ENCODE peak calls at places on chromosomes 6 and 20, in six cellular contexts. R is psoas muscle; G is RWPE1; A is CD8-positive, alpha-beta T cell; B is effector memory CD4-positive, alpha-beta T cell; P is small intestine. Z is an unnamed sample.

GRCh38 chr6:105015482-105015881 is 58.6 kb downstream of the LIN28B start:
- DNase-seq in P (no peak), R (no peak), B (no peak), G (no peak), A (no peak), Z (no peak)

GRCh38 chr20:20759132-20759531 is 46.7 kb upstream of the RALGAPA2 start:
- DNase-seq in A (no peak), R (no peak), B (no peak), G (no peak), P (peak; percentile 93), Z (no peak)

GRCh38 chr6:6923605-6924004 is 184.2 kb upstream of the RREB1 start:
- DNase-seq in B (no peak), P (no peak), R (no peak), G (no peak), A (no peak), Z (no peak)

GRCh38 chr6:166297606-166298005 is 10.6 kb downstream of the PRR18 start:
- DNase-seq in B (no peak), A (no peak), G (no peak), R (no peak), P (no peak), Z (peak; percentile 81)

GRCh38 chr20:34862724-34863123 is 9.9 kb downstream of the GGT7 start:
- DNase-seq in G (no peak), A (no peak), R (no peak), B (no peak), P (no peak), Z (no peak)

GRCh38 chr6:74467533-74468215 is 738.2 kb downstream of the COL12A1 start:
- DNase-seq in G (no peak), R (no peak), A (no peak), B (no peak), P (no peak), Z (no peak)

GRCh38 chr20:43752561-43753301 is 25.9 kb upstream of the GTSF1L start:
- DNase-seq in A (no peak), P (no peak), G (no peak), R (no peak), B (no peak), Z (no peak)

GRCh38 chr20:34859826-34860545 is 12.7 kb downstream of the GGT7 start:
- DNase-seq in G (no peak), R (no peak), P (no peak), B (no peak), A (no peak), Z (no peak)

GRCh38 chr6:15628499-15629131 is 34.2 kb downstream of the DTNBP1 start:
- DNase-seq in A (no peak), P (no peak), G (no peak), B (no peak), R (no peak), Z (no peak)

GRCh38 chr6:111866857-111867256 is 6.4 kb downstream of the FYN start:
- DNase-seq in R (no peak), P (no peak), B (no peak), A (no peak), G (no peak), Z (no peak)

GRCh38 chr6:140201787-140202458 is 827.5 kb upstream of the CITED2 start:
- DNase-seq in A (no peak), B (no peak), R (no peak), G (no peak), P (no peak), Z (no peak)

GRCh38 chr20:47252879-47253307 is 103.6 kb downstream of the ZMYND8 start:
- DNase-seq in P (no peak), G (no peak), A (no peak), R (no peak), B (no peak), Z (peak; percentile 21)

GRCh38 chr6:84556541-84557335 is 207.7 kb downstream of the TBX18 start:
- DNase-seq in G (no peak), R (no peak), P (no peak), B (no peak), A (no peak), Z (no peak)

GRCh38 chr20:7841291-7841966 is 98.8 kb downstream of the HAO1 start:
- DNase-seq in B (no peak), A (no peak), P (no peak), R (peak; percentile 52), G (peak; percentile 87), Z (no peak)

GRCh38 chr6:69780585-69781178 is 16.1 kb downstream of the LMBRD1 start:
- DNase-seq in P (peak; percentile 90), R (no peak), A (no peak), G (peak; percentile 24), B (no peak), Z (no peak)

GRCh38 chr20:23143098-23143497 is 57.0 kb upstream of the CD93 start:
- DNase-seq in P (peak; percentile 35), G (peak; percentile 80), B (no peak), A (no peak), R (peak; percentile 79), Z (no peak)

GRCh38 chr6:119749341-119749740 is 399.8 kb upstream of the MAN1A1 start:
- DNase-seq in G (no peak), A (no peak), B (no peak), P (no peak), R (no peak), Z (no peak)

GRCh38 chr6:64683682-64684081 is 1023.3 kb downstream of the EYS start:
- DNase-seq in B (no peak), R (no peak), G (no peak), A (no peak), P (no peak), Z (no peak)

GRCh38 chr6:4396032-4396431 is 260.7 kb upstream of the ECI2 start:
- DNase-seq in A (no peak), R (no peak), P (no peak), B (no peak), G (no peak), Z (no peak)

GRCh38 chr20:41669708-41670263 is 51.6 kb upstream of the CHD6 start:
- DNase-seq in A (no peak), R (no peak), P (no peak), B (no peak), G (no peak), Z (no peak)

GRCh38 chr20:3687655-3688054 is 5.8 kb upstream of the ADAM33 start:
- DNase-seq in B (no peak), R (no peak), G (peak; percentile 57), P (peak; percentile 54), A (no peak), Z (no peak)

GRCh38 chr6:13760307-13760706 is 48.7 kb upstream of the RANBP9 start:
- DNase-seq in P (no peak), A (no peak), R (no peak), B (no peak), G (no peak), Z (no peak)

GRCh38 chr6:43627008-43627825 is 1.8 kb downstream of the GTPBP2 start:
- DNase-seq in G (peak; percentile 85), B (no peak), R (peak; percentile 69), A (no peak), P (peak; percentile 65), Z (no peak)

GRCh38 chr20:61414455-61414991 is 162.5 kb downstream of the CDH4 start:
- DNase-seq in P (no peak), G (no peak), A (no peak), B (no peak), R (no peak), Z (no peak)

GRCh38 chr6:70059047-70059719 is 192.8 kb downstream of the COL19A1 start:
- DNase-seq in A (no peak), B (no peak), G (no peak), P (no peak), R (no peak), Z (no peak)

DNA sequence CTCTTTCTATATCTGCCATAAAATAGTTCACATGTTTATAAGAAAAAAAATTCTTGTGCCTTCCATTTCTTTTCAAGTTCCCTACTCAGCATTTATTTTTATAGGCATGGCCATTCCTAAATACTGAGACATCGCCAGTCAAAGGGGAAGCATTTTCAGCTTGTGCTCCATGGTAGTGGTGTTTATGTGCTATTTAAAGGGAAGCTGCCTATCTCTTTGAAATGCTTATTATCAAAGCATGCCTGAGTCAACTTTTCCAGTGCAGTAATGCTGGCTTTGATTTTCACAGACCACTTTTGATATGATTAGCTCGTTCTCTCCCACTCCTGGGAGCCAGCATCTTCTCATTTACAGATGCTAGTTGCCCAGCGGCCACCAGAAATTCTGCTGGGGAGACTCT is 124.1 kb upstream of the RIN2 start:
- DNase-seq in P (no peak), G (no peak), R (no peak), A (no peak), B (no peak), Z (no peak)
- H3K27ac ChIP-seq in P (no peak overlapping the region), G (no peak overlapping the region), R (no peak overlapping the region), A (no peak overlapping the region), B (no peak overlapping the region), Z (no peak overlapping the region)

DNA sequence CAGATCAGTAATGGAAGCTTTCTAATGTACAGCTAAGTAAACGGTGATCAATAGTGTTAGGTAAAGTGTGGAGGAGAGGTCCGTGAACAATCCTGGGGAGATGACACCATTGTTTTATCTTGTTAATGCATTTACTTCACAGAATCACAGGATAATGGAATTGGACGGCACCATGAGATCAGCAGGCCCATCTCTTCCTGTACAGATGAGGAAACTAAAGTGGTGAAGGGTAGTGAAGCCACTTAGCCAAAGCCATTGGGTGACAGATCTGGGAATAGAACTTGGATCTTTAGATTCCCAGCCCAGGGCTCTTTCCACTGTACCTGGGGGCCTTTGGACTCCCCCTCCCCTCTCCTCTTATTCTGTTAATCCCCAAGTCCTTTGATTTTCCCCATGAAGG is 26.2 kb upstream of the IER3 start:
- DNase-seq in P (no peak), A (no peak), R (no peak), G (no peak), B (no peak), Z (no peak)
- H3K27ac ChIP-seq in P (no peak overlapping the region), A (no peak overlapping the region), R (no peak overlapping the region), G (peak overlapping the region; percentile 57), B (no peak overlapping the region), Z (no peak overlapping the region)

GRCh38 chr20:59945731-59946130 is 5.5 kb downstream of the FAM217B start:
- DNase-seq in G (no peak), P (no peak), A (no peak), B (no peak), R (no peak), Z (no peak)

GRCh38 chr20:59949911-59950310 is 8.3 kb upstream of the CDH26 start:
- DNase-seq in B (no peak), R (no peak), G (no peak), A (no peak), P (no peak), Z (no peak)

GRCh38 chr20:59948828-59949720 is 8.9 kb downstream of the FAM217B start:
- DNase-seq in G (peak; percentile 48), B (no peak), P (peak; percentile 51), R (no peak), A (no peak), Z (no peak)

GRCh38 chr20:59945175-59945574 is 5.0 kb downstream of the FAM217B start:
- DNase-seq in B (no peak), P (no peak), R (no peak), A (no peak), G (no peak), Z (no peak)

GRCh38 chr20:59948212-59948611 is 8.0 kb downstream of the FAM217B start:
- DNase-seq in R (no peak), G (no peak), B (no peak), P (no peak), A (no peak), Z (no peak)
- H3K27ac ChIP-seq in R (no peak overlapping the region), G (no peak overlapping the region), B (peak overlapping the region; percentile 44), P (no peak overlapping the region), A (no peak overlapping the region), Z (peak overlapping the region; percentile 79)

DNA sequence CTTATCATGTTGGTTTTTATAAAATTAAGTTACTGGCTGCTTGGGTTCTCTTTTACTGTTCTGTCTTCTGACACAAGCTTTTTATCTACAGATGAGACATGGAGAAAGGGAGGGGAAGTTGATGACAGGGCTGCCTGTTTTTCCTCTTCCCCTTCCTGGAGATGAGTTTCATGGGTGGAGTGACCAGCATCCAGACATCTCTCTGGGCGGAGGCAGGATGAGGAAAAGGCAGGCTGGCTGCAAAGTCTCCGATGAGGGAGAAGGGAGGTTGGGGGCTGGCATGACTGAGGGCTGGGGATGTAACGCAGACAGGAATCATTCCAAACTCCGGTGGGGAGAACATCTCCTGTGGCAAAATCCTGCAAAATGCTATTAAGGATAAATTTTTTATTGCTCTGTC is 108.6 kb upstream of the PMEPA1 start:
- DNase-seq in B (no peak), R (no peak), G (no peak), P (no peak), A (no peak), Z (no peak)
- H3K27ac ChIP-seq in B (no peak overlapping the region), R (no peak overlapping the region), G (no peak overlapping the region), P (no peak overlapping the region), A (no peak overlapping the region), Z (no peak overlapping the region)

Z was measured in dorsolateral prefrontal cortex.